ENCODE peak calls at places on chromosomes 1 and 21, in ten cellular contexts. P is tibial nerve; N is stimulated activated CD8-positive, alpha-beta memory T cell treated with anti-CD3 and anti-CD28 coated beads, Interleukin-4, amount 100 ng/mL, for 24 hours; L is GM19239; Q is fibroblast of lung; D is anterior cingulate cortex; R is progenitor cell of endocrine pancreas; I is LNCaP clone FGC; Z is ecto neural progenitor cell; T is T47D. G is an unnamed sample.

GRCh38 chr1:76279387-76279748 is 204.8 kb downstream of the ST6GALNAC3 start:
- DNase-seq in P (no peak), N (no peak), L (no peak), Q (no peak), D (no peak), R (no peak), I (no peak), Z (no peak), T (peak), G (no peak)

GRCh38 chr1:176195547-176195946 is 11.5 kb downstream of the COP1 start:
- DNase-seq in P (no peak), N (no peak), L (no peak), Q (no peak), D (no peak), R (no peak), I (no peak), Z (no peak), T (no peak), G (no peak)

GRCh38 chr1:147772540-147772939 is 12.1 kb upstream of the GJA5 start:
- DNase-seq in P (no peak), N (no peak), L (no peak), Q (no peak), D (no peak), R (no peak), I (no peak), Z (no peak), T (no peak), G (no peak)

GRCh38 chr1:86833461-86834215 is 80.3 kb downstream of the SELENOF start:
- DNase-seq in P (peak), N (peak), L (peak), Q (peak), D (peak), R (peak), I (peak), Z (peak), T (peak), G (peak)

GRCh38 chr1:59427155-59427554 is 130.3 kb downstream of the FGGY start:
- DNase-seq in P (no peak), N (no peak), L (no peak), Q (peak), D (no peak), R (no peak), I (no peak), Z (no peak), T (peak), G (no peak)

GRCh38 chr1:221166162-221166500 is 286.9 kb downstream of the HLX start:
- DNase-seq in P (no peak), N (no peak), L (no peak), Q (no peak), D (no peak), R (no peak), I (no peak), Z (no peak), T (no peak), G (no peak)

GRCh38 chr1:92134331-92134730 is 54.2 kb downstream of the BTBD8 start:
- DNase-seq in P (no peak), N (no peak), L (no peak), Q (no peak), D (no peak), R (no peak), I (no peak), Z (no peak), T (no peak), G (no peak)

GRCh38 chr21:32921632-32922230 is 104.0 kb upstream of the OLIG2 start:
- DNase-seq in P (no peak), N (peak), L (no peak), Q (no peak), D (no peak), R (no peak), I (no peak), Z (no peak), T (no peak), G (no peak)

GRCh38 chr21:46003575-46004007 is 22.0 kb downstream of the COL6A1 start:
- DNase-seq in P (no peak), N (no peak), L (no peak), Q (no peak), D (no peak), R (peak), I (no peak), Z (peak), T (no peak), G (no peak)

GRCh38 chr21:34198232-34199120 is 125.1 kb downstream of the MRPS6 start:
- DNase-seq in P (no peak), N (no peak), L (no peak), Q (no peak), D (no peak), R (no peak), I (no peak), Z (no peak), T (no peak), G (no peak)

GRCh38 chr1:221327954-221328353 is 413.9 kb downstream of the DUSP10 start:
- DNase-seq in P (no peak), N (no peak), L (no peak), Q (no peak), D (no peak), R (no peak), I (no peak), Z (no peak), T (no peak), G (no peak)

GRCh38 chr1:97870574-97870973 is 50.3 kb downstream of the DPYD start:
- DNase-seq in P (no peak), N (no peak), L (no peak), Q (no peak), D (no peak), R (no peak), I (no peak), Z (no peak), T (no peak), G (no peak)

GRCh38 chr1:227729881-227730629 is 5.0 kb downstream of the JMJD4 start:
- DNase-seq in P (peak), N (no peak), L (no peak), Q (peak), D (peak), R (no peak), I (no peak), Z (peak), T (peak), G (peak)

GRCh38 chr1:233424727-233425222 is 97.3 kb downstream of the MAP3K21 start:
- DNase-seq in P (no peak), N (no peak), L (no peak), Q (no peak), D (no peak), R (no peak), I (no peak), Z (no peak), T (peak), G (no peak)

GRCh38 chr1:26900001-26900814 is at the start of gene GPATCH3:
- DNase-seq in P (peak), N (peak), L (peak), Q (peak), D (peak), R (peak), I (peak), Z (peak), T (peak), G (peak)

GRCh38 chr1:160261526-160261877 is 847 bp downstream of the DCAF8 start:
- DNase-seq in P (peak), N (peak), L (no peak), Q (peak), D (no peak), R (no peak), I (peak), Z (no peak), T (peak), G (peak)

GRCh38 chr21:32412998-32413504 is 545 bp downstream of the EVA1C start:
- DNase-seq in P (peak), N (peak), L (no peak), Q (no peak), D (peak), R (no peak), I (no peak), Z (no peak), T (peak), G (no peak)